ENCODE peak calls at places on chromosome 13, in five cellular contexts. One of them, this sample, is unnamed.
A peak's percentile ranks its signal among the peaks of the same experiment; 100 is the strongest.

GRCh38 chr13:110010433-110011135 is 224.2 kb upstream of the IRS2 start:
- DNase-seq in uterus: no peak
- DNase-seq in ascending aorta: no peak
- DNase-seq in GM06990: no peak
- DNase-seq in AG04450: no peak
- DNase-seq in this sample: peak; percentile 80

GRCh38 chr13:69793803-69794453 is 313.7 kb upstream of the ATXN8OS start:
- DNase-seq in GM06990: no peak
- DNase-seq in AG04450: no peak
- DNase-seq in ascending aorta: no peak
- DNase-seq in uterus: no peak
- DNase-seq in this sample: no peak

GRCh38 chr13:73708393-73708985 is 425.7 kb downstream of the KLF12 start:
- DNase-seq in GM06990: peak; percentile 17
- DNase-seq in uterus: peak; percentile 19
- DNase-seq in AG04450: peak; percentile 39
- DNase-seq in ascending aorta: no peak
- DNase-seq in this sample: peak; percentile 87

GRCh38 chr13:74816737-74817136 is 665.2 kb downstream of the TBC1D4 start:
- DNase-seq in GM06990: no peak
- DNase-seq in ascending aorta: no peak
- DNase-seq in uterus: no peak
- DNase-seq in AG04450: no peak
- DNase-seq in this sample: no peak

GRCh38 chr13:28532226-28533048 is 37.5 kb upstream of the FLT1 start:
- DNase-seq in AG04450: no peak
- DNase-seq in GM06990: no peak
- DNase-seq in ascending aorta: no peak
- DNase-seq in uterus: no peak
- DNase-seq in this sample: peak; percentile 23

GRCh38 chr13:20475927-20476691 is 49.5 kb downstream of the CRYL1 start:
- DNase-seq in GM06990: peak; percentile 73
- DNase-seq in uterus: no peak
- DNase-seq in ascending aorta: no peak
- DNase-seq in AG04450: no peak
- DNase-seq in this sample: peak; percentile 79

GRCh38 chr13:106701810-106702341 is 133.9 kb upstream of the ARGLU1 start:
- DNase-seq in AG04450: no peak
- DNase-seq in uterus: no peak
- DNase-seq in GM06990: no peak
- DNase-seq in ascending aorta: no peak
- DNase-seq in this sample: no peak

GRCh38 chr13:112697756-112698655 is 8.2 kb downstream of the ATP11A start:
- DNase-seq in uterus: no peak
- DNase-seq in AG04450: no peak
- DNase-seq in ascending aorta: no peak
- DNase-seq in GM06990: no peak
- DNase-seq in this sample: peak; percentile 29

GRCh38 chr13:48302920-48303330 is 626 bp upstream of the RB1 start:
- DNase-seq in AG04450: no peak
- DNase-seq in GM06990: no peak
- DNase-seq in uterus: no peak
- DNase-seq in ascending aorta: no peak
- DNase-seq in this sample: peak; percentile 41

GRCh38 chr13:102452831-102453230 is 51.0 kb upstream of the FGF14 start:
- DNase-seq in uterus: no peak
- DNase-seq in ascending aorta: no peak
- DNase-seq in AG04450: no peak
- DNase-seq in GM06990: no peak
- DNase-seq in this sample: peak; percentile 27

GRCh38 chr13:74450976-74451375 is 316.8 kb upstream of the KLF12 start:
- DNase-seq in ascending aorta: no peak
- DNase-seq in AG04450: no peak
- DNase-seq in GM06990: no peak
- DNase-seq in uterus: no peak
- DNase-seq in this sample: peak; percentile 23

GRCh38 chr13:88042489-88042888 is 371.3 kb downstream of the SLITRK5 start:
- DNase-seq in GM06990: no peak
- DNase-seq in uterus: no peak
- DNase-seq in ascending aorta: no peak
- DNase-seq in AG04450: no peak
- DNase-seq in this sample: peak; percentile 20

GRCh38 chr13:33401238-33401637 is 115.7 kb upstream of the STARD13 start:
- DNase-seq in AG04450: no peak
- DNase-seq in ascending aorta: no peak
- DNase-seq in GM06990: no peak
- DNase-seq in uterus: no peak
- DNase-seq in this sample: no peak

GRCh38 chr13:113928701-113929627 is 44.9 kb downstream of the C13orf46 start:
- DNase-seq in GM06990: no peak
- DNase-seq in uterus: peak; percentile 93
- DNase-seq in AG04450: peak; percentile 46
- DNase-seq in ascending aorta: peak; percentile 80
- DNase-seq in this sample: peak; percentile 60

GRCh38 chr13:44868397-44868796 is 120.9 kb downstream of the NUFIP1 start:
- DNase-seq in ascending aorta: no peak
- DNase-seq in AG04450: no peak
- DNase-seq in GM06990: peak; percentile 51
- DNase-seq in uterus: no peak
- DNase-seq in this sample: no peak

GRCh38 chr13:20654156-20654555 is 49.3 kb upstream of the IL17D start:
- DNase-seq in uterus: no peak
- DNase-seq in ascending aorta: no peak
- DNase-seq in GM06990: no peak
- DNase-seq in AG04450: no peak
- DNase-seq in this sample: peak; percentile 32

GRCh38 chr13:42498521-42498920 is 75.4 kb upstream of the TNFSF11 start:
- DNase-seq in AG04450: no peak
- DNase-seq in uterus: no peak
- DNase-seq in GM06990: no peak
- DNase-seq in ascending aorta: no peak
- DNase-seq in this sample: peak; percentile 48

GRCh38 chr13:36418022-36418805 is 14.1 kb upstream of the CCNA1 start:
- DNase-seq in ascending aorta: no peak
- DNase-seq in GM06990: no peak
- DNase-seq in uterus: no peak
- DNase-seq in AG04450: no peak
- DNase-seq in this sample: peak; percentile 88

GRCh38 chr13:111323950-111324651 is 3.7 kb downstream of the TEX29 start:
- DNase-seq in AG04450: no peak
- DNase-seq in GM06990: no peak
- DNase-seq in ascending aorta: no peak
- DNase-seq in uterus: no peak
- DNase-seq in this sample: no peak

GRCh38 chr13:50119593-50119992 is 104.3 kb downstream of the KCNRG start:
- DNase-seq in GM06990: no peak
- DNase-seq in uterus: no peak
- DNase-seq in ascending aorta: no peak
- DNase-seq in AG04450: no peak
- DNase-seq in this sample: peak; percentile 69

GRCh38 chr13:90413548-90413947 is 933.9 kb upstream of the MIR17HG start:
- DNase-seq in AG04450: no peak
- DNase-seq in GM06990: no peak
- DNase-seq in uterus: no peak
- DNase-seq in ascending aorta: no peak
- DNase-seq in this sample: no peak

GRCh38 chr13:112843392-112844250 is 125.4 kb upstream of the MCF2L start:
- DNase-seq in GM06990: no peak
- DNase-seq in uterus: no peak
- DNase-seq in ascending aorta: no peak
- DNase-seq in AG04450: no peak
- DNase-seq in this sample: no peak

GRCh38 chr13:75223981-75224742 is 257.8 kb downstream of the TBC1D4 start:
- DNase-seq in AG04450: no peak
- DNase-seq in GM06990: no peak
- DNase-seq in uterus: no peak
- DNase-seq in ascending aorta: no peak
- DNase-seq in this sample: no peak

GRCh38 chr13:31045621-31046081 is 113.2 kb downstream of the TEX26 start:
- DNase-seq in uterus: peak; percentile 56
- DNase-seq in AG04450: peak; percentile 86
- DNase-seq in ascending aorta: peak; percentile 19
- DNase-seq in GM06990: no peak
- DNase-seq in this sample: peak; percentile 97

GRCh38 chr13:114067886-114068722 is 64.3 kb downstream of the RASA3 start:
- DNase-seq in AG04450: no peak
- DNase-seq in GM06990: peak; percentile 76
- DNase-seq in uterus: no peak
- DNase-seq in ascending aorta: no peak
- DNase-seq in this sample: no peak

GRCh38 chr13:50512602-50513527 is 330.6 kb downstream of the DLEU7 start:
- DNase-seq in uterus: peak; percentile 54
- DNase-seq in GM06990: peak; percentile 62
- DNase-seq in AG04450: no peak
- DNase-seq in ascending aorta: no peak
- DNase-seq in this sample: peak; percentile 66

GRCh38 chr13:111949311-111949710 is 117.6 kb upstream of the SOX1 start:
- DNase-seq in ascending aorta: no peak
- DNase-seq in uterus: no peak
- DNase-seq in AG04450: no peak
- DNase-seq in GM06990: no peak
- DNase-seq in this sample: no peak

GRCh38 chr13:112061367-112062046 is 5.4 kb upstream of the SOX1 start:
- DNase-seq in ascending aorta: no peak
- DNase-seq in uterus: no peak
- DNase-seq in AG04450: no peak
- DNase-seq in GM06990: no peak
- DNase-seq in this sample: no peak

GRCh38 chr13:27117947-27118346 is 53.7 kb downstream of the USP12 start:
- DNase-seq in AG04450: no peak
- DNase-seq in ascending aorta: no peak
- DNase-seq in uterus: no peak
- DNase-seq in GM06990: no peak
- DNase-seq in this sample: no peak

GRCh38 chr13:112204376-112204775 is 137.4 kb downstream of the SOX1 start:
- DNase-seq in uterus: no peak
- DNase-seq in ascending aorta: no peak
- DNase-seq in AG04450: no peak
- DNase-seq in GM06990: no peak
- DNase-seq in this sample: no peak

GRCh38 chr13:30047154-30047874 is 196.9 kb upstream of the UBL3 start:
- DNase-seq in AG04450: no peak
- DNase-seq in GM06990: no peak
- DNase-seq in ascending aorta: no peak
- DNase-seq in uterus: no peak
- DNase-seq in this sample: no peak

GRCh38 chr13:46119883-46120614 is 15.2 kb upstream of the CPB2 start:
- DNase-seq in uterus: peak; percentile 25
- DNase-seq in AG04450: no peak
- DNase-seq in ascending aorta: no peak
- DNase-seq in GM06990: no peak
- DNase-seq in this sample: peak; percentile 72

GRCh38 chr13:20495087-20496023 is 30.3 kb downstream of the CRYL1 start:
- DNase-seq in AG04450: peak; percentile 39
- DNase-seq in ascending aorta: no peak
- DNase-seq in uterus: peak; percentile 43
- DNase-seq in GM06990: no peak
- DNase-seq in this sample: peak; percentile 79

DNA sequence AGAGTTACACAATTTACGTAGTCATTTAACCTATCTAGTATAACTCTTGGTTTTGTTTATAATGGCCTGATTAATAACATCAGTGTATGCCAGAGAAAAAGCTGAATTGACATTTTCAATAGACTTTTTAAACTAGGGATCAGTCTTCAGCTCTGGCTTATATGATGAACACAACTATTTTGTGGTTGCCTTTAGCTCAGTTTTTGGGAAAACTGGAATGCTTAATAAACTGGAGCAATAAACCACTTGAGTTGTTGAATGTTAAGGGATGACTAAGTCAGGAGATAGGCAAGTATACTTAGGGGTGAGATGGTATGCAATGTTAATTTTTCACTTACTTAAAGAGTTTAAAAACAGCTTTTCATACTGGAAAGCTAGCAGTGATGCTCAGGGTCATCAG is 2.3 kb downstream of the NDFIP2 start:
- DNase-seq in ascending aorta: no peak
- DNase-seq in GM06990: no peak
- DNase-seq in uterus: no peak
- DNase-seq in AG04450: no peak
- DNase-seq in this sample: peak; percentile 58
- H3K4me3 ChIP-seq in ascending aorta: no peak overlapping the region
- H3K4me3 ChIP-seq in GM06990: no peak overlapping the region
- H3K4me3 ChIP-seq in uterus: no peak overlapping the region
- H3K4me3 ChIP-seq in AG04450: no peak overlapping the region
- H3K4me3 ChIP-seq in this sample: no peak overlapping the region

GRCh38 chr13:100537486-100537885 is 51.1 kb downstream of the GGACT start:
- DNase-seq in GM06990: no peak
- DNase-seq in uterus: no peak
- DNase-seq in ascending aorta: no peak
- DNase-seq in AG04450: no peak
- DNase-seq in this sample: no peak
- TF ChIP-seq CTCF in GM06990: no peak
- TF ChIP-seq CTCF in uterus: no peak
- TF ChIP-seq CTCF in ascending aorta: no peak
- TF ChIP-seq CTCF in AG04450: no peak
- TF ChIP-seq CTCF in this sample: no peak

GRCh38 chr13:59728896-59729545 is 434.7 kb downstream of the DIAPH3 start:
- DNase-seq in uterus: no peak
- DNase-seq in AG04450: no peak
- DNase-seq in ascending aorta: no peak
- DNase-seq in GM06990: no peak
- DNase-seq in this sample: no peak
- H3K4me3 ChIP-seq in uterus: no peak overlapping the region
- H3K4me3 ChIP-seq in AG04450: no peak overlapping the region
- H3K4me3 ChIP-seq in ascending aorta: no peak overlapping the region
- H3K4me3 ChIP-seq in GM06990: no peak overlapping the region
- H3K4me3 ChIP-seq in this sample: no peak overlapping the region

DNA sequence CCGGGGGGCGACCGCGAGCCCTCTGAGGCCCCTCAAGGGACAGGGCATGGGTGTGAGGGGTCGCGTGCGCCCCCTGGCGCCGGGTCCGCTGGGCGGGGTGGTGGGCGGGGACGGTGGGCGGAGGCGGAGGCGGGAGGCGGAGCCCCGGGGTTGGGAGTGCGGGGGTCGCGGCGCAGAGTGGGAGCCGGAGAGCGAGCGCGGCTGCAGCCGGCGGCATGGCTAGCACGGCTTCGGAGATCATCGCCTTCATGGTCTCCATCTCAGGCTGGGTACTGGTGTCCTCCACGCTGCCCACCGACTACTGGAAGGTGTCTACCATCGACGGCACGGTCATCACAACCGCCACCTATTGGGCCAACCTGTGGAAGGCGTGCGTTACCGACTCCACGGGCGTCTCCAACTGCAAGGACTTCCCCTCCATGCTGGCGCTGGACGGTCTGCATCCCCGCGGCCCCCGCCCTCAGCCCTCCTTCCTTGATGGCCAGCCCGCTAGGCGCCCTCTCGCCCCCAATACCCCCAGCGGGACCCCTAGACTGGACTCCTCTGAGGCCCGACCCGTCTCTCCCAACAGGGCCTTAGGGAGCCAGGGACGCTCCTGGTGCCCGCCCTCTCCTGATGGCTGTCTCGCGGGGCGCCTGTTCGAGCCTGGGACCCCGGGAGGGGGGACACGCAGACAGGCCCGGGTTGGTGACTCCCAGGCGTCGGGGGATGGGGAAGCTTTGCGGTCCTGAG is at the start of gene CLDN10:
- DNase-seq in uterus: no peak
- DNase-seq in AG04450: no peak
- DNase-seq in GM06990: no peak
- DNase-seq in ascending aorta: no peak
- DNase-seq in this sample: no peak
- TF ChIP-seq CTCF in uterus: no peak
- TF ChIP-seq CTCF in AG04450: no peak
- TF ChIP-seq CTCF in GM06990: no peak
- TF ChIP-seq CTCF in ascending aorta: no peak
- TF ChIP-seq CTCF in this sample: no peak

This sample was measured in choroid plexus epithelial cell.